ENCODE peak calls at places on chromosome 14, in six cellular contexts. N is EL; V is activated T-helper 2 cell treated with anti-CD3 and anti-CD28 coated beads, Interferon-gamma antibody, Interleukin-2, Interleukin-4, amounts not matched to agents 10 μg/mL and 5 μg/mL and 100 μg/mL, durations not matched to agents 14 hours and 24 hours and 36 hours; I is A549; P is memory B cell; Y is OCI-LY7. S is an unnamed sample.

GRCh38 chr14:68506021-68506644 is 286.7 kb downstream of the ZFP36L1 start:
- DNase-seq in N (peak; percentile 75), V (no peak), I (no peak), P (no peak), Y (peak; percentile 32), S (no peak)

GRCh38 chr14:33682746-33683145 is 268.1 kb downstream of the EGLN3 start:
- DNase-seq in N (peak; percentile 67), V (no peak), I (no peak), P (no peak), Y (no peak), S (no peak)

GRCh38 chr14:23043749-23044148 is 1.7 kb downstream of the PSMB11 start:
- DNase-seq in N (no peak), V (no peak), I (no peak), P (no peak), Y (no peak), S (no peak)

GRCh38 chr14:74963705-74964271 is 8.4 kb upstream of the PGF start:
- DNase-seq in N (peak; percentile 37), V (no peak), I (no peak), P (no peak), Y (no peak), S (peak; percentile 65)

GRCh38 chr14:22466520-22466919 is 122.5 kb downstream of the DAD1 start:
- DNase-seq in N (peak; percentile 25), V (no peak), I (no peak), P (no peak), Y (peak; percentile 46), S (no peak)

GRCh38 chr14:60091550-60092511 is at the start of gene PCNX4:
- DNase-seq in N (peak; percentile 99), V (peak; percentile 92), I (peak; percentile 99), P (peak; percentile 91), Y (peak; percentile 99), S (peak; percentile 99)

GRCh38 chr14:105019861-105020814 is 745 bp downstream of the CDCA4 start:
- DNase-seq in N (no peak), V (peak; percentile 49), I (peak; percentile 53), P (peak; percentile 60), Y (peak; percentile 72), S (no peak)

GRCh38 chr14:24921903-24922302 is 128.0 kb downstream of the STXBP6 start:
- DNase-seq in N (peak; percentile 74), V (no peak), I (no peak), P (no peak), Y (no peak), S (no peak)

GRCh38 chr14:98297567-98297966 is 974.4 kb downstream of the BCL11B start:
- DNase-seq in N (no peak), V (no peak), I (no peak), P (no peak), Y (no peak), S (no peak)

GRCh38 chr14:59677771-59678211 is 101.2 kb upstream of the CCDC175 start:
- DNase-seq in N (peak; percentile 70), V (no peak), I (no peak), P (no peak), Y (no peak), S (no peak)

GRCh38 chr14:38079886-38080285 is 127.8 kb upstream of the SSTR1 start:
- DNase-seq in N (no peak), V (no peak), I (no peak), P (no peak), Y (no peak), S (no peak)

GRCh38 chr14:75274899-75275569 is 3.6 kb upstream of the FOS start:
- DNase-seq in N (no peak), V (peak; percentile 26), I (no peak), P (no peak), Y (peak; percentile 48), S (no peak)

GRCh38 chr14:73462078-73462715 is 3.9 kb upstream of the NUMB start:
- DNase-seq in N (peak; percentile 15), V (no peak), I (peak; percentile 89), P (no peak), Y (no peak), S (no peak)